ENCODE peak calls at places on chromosome 1, in nine cellular contexts. J is BE2C, K is tibial nerve, Z is HFF-Myc, U is fibroblast of mammary gland, M is fibroblast of the aortic adventitia, W is mucosa of descending colon, O is IMR-90, H is cardiac fibroblast. Y is an unnamed sample.

GRCh38 chr1:61472876-61473275 is 252.1 kb downstream of the TM2D1 start:
- DNase-seq in J (no peak), K (no peak), Z (no peak), U (peak), M (peak), W (no peak), O (no peak), H (peak), Y (no peak)

GRCh38 chr1:207941664-207942063 is 30.7 kb upstream of the CD34 start:
- DNase-seq in J (no peak), K (peak), Z (no peak), U (peak), M (peak), W (peak), O (peak), H (peak), Y (peak)

GRCh38 chr1:234638832-234639799 is 29.1 kb upstream of the IRF2BP2 start:
- DNase-seq in J (peak), K (no peak), Z (no peak), U (peak), M (no peak), W (no peak), O (peak), H (no peak), Y (no peak)

GRCh38 chr1:107277022-107277421 is 136.2 kb downstream of the NTNG1 start:
- DNase-seq in J (peak), K (peak), Z (peak), U (peak), M (peak), W (peak), O (peak), H (peak), Y (peak)

GRCh38 chr1:58447891-58448290 is 98.6 kb downstream of the OMA1 start:
- DNase-seq in J (peak), K (no peak), Z (no peak), U (no peak), M (no peak), W (no peak), O (no peak), H (no peak), Y (peak)

GRCh38 chr1:22163137-22163536 is 20.2 kb upstream of the WNT4 start:
- DNase-seq in J (no peak), K (no peak), Z (no peak), U (no peak), M (no peak), W (no peak), O (no peak), H (no peak), Y (no peak)

GRCh38 chr1:61287014-61287413 is 204.7 kb downstream of the NFIA start:
- DNase-seq in J (no peak), K (no peak), Z (no peak), U (peak), M (peak), W (no peak), O (peak), H (peak), Y (no peak)

GRCh38 chr1:193625255-193625654 is 438.8 kb upstream of the B3GALT2 start:
- DNase-seq in J (no peak), K (no peak), Z (no peak), U (no peak), M (no peak), W (no peak), O (no peak), H (no peak), Y (no peak)

GRCh38 chr1:217078010-217078704 is 354.9 kb upstream of the ESRRG start:
- DNase-seq in J (no peak), K (no peak), Z (no peak), U (no peak), M (no peak), W (no peak), O (peak), H (no peak), Y (no peak)

GRCh38 chr1:31412732-31413404 is at the start of gene SERINC2:
- DNase-seq in J (no peak), K (no peak), Z (no peak), U (no peak), M (no peak), W (peak), O (no peak), H (no peak), Y (no peak)

GRCh38 chr1:24909388-24909898 is 20.6 kb downstream of the RUNX3 start:
- DNase-seq in J (peak), K (peak), Z (no peak), U (peak), M (peak), W (peak), O (peak), H (peak), Y (peak)

GRCh38 chr1:170518965-170519364 is 13.0 kb upstream of the GORAB start:
- DNase-seq in J (no peak), K (no peak), Z (no peak), U (no peak), M (no peak), W (no peak), O (no peak), H (no peak), Y (no peak)

GRCh38 chr1:116807394-116807793 is 53.2 kb downstream of the CD2 start:
- DNase-seq in J (no peak), K (no peak), Z (no peak), U (no peak), M (no peak), W (no peak), O (no peak), H (no peak), Y (no peak)

GRCh38 chr1:168348146-168348709 is 67.6 kb downstream of the TBX19 start:
- DNase-seq in J (no peak), K (no peak), Z (no peak), U (peak), M (no peak), W (peak), O (no peak), H (peak), Y (peak)

GRCh38 chr1:23101891-23102688 is 66.6 kb downstream of the LUZP1 start:
- DNase-seq in J (no peak), K (no peak), Z (no peak), U (peak), M (peak), W (no peak), O (peak), H (peak), Y (peak)

GRCh38 chr1:17347769-17348592 is 24.0 kb upstream of the PADI6 start:
- DNase-seq in J (no peak), K (no peak), Z (peak), U (peak), M (peak), W (no peak), O (peak), H (peak), Y (peak)
- TF ChIP-seq CTCF in J (no peak), K (no peak), Z (no peak), U (no peak), M (no peak), W (no peak), O (no peak), H (no peak), Y (no peak)

GRCh38 chr1:10899490-10900264 is 103.2 kb upstream of the CASZ1 start:
- DNase-seq in J (no peak), K (no peak), Z (no peak), U (peak), M (no peak), W (no peak), O (no peak), H (no peak), Y (no peak)
- H3K4me3 ChIP-seq in J (no peak), K (no peak), Z (no peak), U (no peak), M (no peak), W (no peak), O (no peak), H (no peak), Y (no peak)

DNA sequence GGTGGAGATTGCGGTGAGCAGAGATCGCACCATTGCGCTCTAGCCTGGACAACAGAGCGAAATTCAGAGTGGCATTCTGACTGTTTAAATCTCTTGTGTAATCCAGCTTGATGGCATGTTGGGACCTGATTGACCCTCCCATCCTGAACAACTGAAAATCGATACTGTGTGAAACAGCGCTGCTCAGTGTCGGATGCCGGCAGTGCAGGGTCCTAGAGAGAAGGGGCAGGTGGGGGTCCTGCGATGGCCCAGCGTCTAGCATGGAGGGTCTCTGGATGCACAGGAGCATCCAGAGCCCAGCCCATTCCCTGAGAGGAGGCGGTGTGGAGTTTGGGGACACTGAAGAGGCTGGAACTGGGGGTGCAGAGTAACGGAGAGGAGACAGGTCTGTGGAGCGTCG is 15.8 kb downstream of the AGT start:
- DNase-seq in J (no peak), K (no peak), Z (no peak), U (no peak), M (no peak), W (no peak), O (no peak), H (no peak), Y (no peak)
- TF ChIP-seq CTCF in J (no peak), K (no peak), Z (no peak), U (no peak), M (no peak), W (no peak), O (no peak), H (no peak), Y (no peak)

GRCh38 chr1:37031419-37031818 is 2.9 kb downstream of the GRIK3 start:
- DNase-seq in J (no peak), K (no peak), Z (no peak), U (no peak), M (no peak), W (no peak), O (no peak), H (no peak), Y (no peak)
- H3K4me3 ChIP-seq in J (no peak), K (no peak), Z (no peak), U (no peak), M (no peak), W (no peak), O (no peak), H (no peak), Y (no peak)

DNA sequence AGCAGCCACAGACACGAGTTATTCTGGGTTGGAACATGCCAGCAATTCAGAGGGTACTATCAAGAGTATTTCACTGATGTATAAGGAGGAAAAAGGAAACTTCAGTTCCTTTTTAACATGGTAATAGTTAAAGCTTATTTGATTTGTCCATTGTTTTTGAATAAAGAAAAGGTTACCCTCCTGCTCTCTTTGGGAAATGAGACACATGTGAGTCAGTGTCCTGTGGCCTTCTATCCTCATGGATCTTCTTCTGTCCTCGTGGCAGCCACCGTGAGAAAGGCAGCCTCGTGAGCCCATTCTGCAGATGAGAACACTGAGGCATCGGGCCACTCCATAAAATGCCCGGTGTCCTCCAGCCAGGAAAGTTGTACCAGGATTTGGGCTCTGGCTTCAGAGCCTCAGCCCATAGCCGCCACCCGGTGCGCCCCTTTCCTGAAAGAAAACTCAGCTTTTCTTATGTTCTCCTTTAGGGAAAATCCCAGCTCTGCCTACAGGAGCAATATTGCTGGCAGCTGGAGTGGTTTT is 24.8 kb downstream of the KCNAB2 start:
- DNase-seq in J (no peak), K (no peak), Z (no peak), U (no peak), M (no peak), W (no peak), O (no peak), H (peak), Y (no peak)
- TF ChIP-seq CTCF in J (no peak), K (no peak), Z (no peak), U (no peak), M (no peak), W (no peak), O (no peak), H (no peak), Y (no peak)

GRCh38 chr1:16010837-16011236 is 6.8 kb downstream of the SRARP start:
- DNase-seq in J (no peak), K (no peak), Z (no peak), U (no peak), M (no peak), W (no peak), O (no peak), H (no peak), Y (no peak)

GRCh38 chr1:16011936-16012589 is 5.8 kb downstream of the HSPB7 start:
- DNase-seq in J (no peak), K (no peak), Z (no peak), U (no peak), M (no peak), W (no peak), O (no peak), H (no peak), Y (no peak)

GRCh38 chr1:16013908-16014258 is 4.0 kb downstream of the HSPB7 start:
- DNase-seq in J (no peak), K (no peak), Z (no peak), U (no peak), M (no peak), W (no peak), O (no peak), H (no peak), Y (no peak)

GRCh38 chr1:16013220-16013907 is 4.5 kb downstream of the HSPB7 start:
- DNase-seq in J (peak), K (no peak), Z (no peak), U (peak), M (peak), W (peak), O (peak), H (peak), Y (peak)

DNA sequence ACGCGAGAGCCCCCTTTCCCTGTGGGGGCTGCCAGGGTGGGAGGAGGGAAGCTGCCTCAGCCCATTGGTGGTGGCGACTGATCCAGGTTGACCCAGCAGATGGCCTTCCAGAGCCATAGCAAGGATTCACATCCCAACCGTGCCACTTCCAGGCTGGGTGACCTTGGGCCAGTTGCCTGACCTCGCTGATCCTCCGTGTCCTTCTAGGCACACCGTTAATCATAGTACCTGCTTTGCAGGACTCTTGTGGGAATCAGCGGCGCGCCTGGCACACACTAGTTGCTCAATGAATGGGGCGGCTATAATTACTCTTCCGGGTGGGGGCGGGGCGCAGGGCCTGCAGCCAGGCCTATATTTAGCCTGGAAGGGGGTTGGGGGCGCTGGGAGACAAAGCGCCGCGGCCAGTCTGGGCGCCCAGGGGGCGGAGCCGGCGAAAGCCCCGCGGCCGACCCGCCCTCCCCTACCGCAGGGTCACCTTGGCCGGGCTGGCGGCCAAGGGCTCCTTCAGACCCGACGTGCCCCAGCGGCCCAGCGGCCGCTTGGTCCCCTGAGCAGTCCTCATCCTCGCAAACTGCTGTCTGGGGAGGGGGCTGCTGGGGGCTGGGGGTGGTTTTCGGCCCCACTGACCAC is 5.1 kb downstream of the HSPB7 start:
- DNase-seq in J (peak), K (peak), Z (no peak), U (no peak), M (peak), W (peak), O (peak), H (peak), Y (peak)
- H3K4me3 ChIP-seq in J (peak), K (peak), Z (peak), U (peak), M (peak), W (no peak), O (peak), H (peak), Y (peak)

GRCh38 chr1:238944028-238944427 is 442.3 kb upstream of the CHRM3 start:
- DNase-seq in J (peak), K (no peak), Z (no peak), U (no peak), M (no peak), W (no peak), O (no peak), H (no peak), Y (no peak)
- TF ChIP-seq CTCF in J (peak), K (no peak), Z (no peak), U (no peak), M (no peak), W (no peak), O (no peak), H (no peak), Y (no peak)